ENCODE peak calls at places on chromosomes 5 and 9, in eight cellular contexts. One of them, this sample, is unnamed.

GRCh38 chr9:127724012-127724411 is 8.1 kb downstream of the TTC16 start:
- DNase-seq in glutamatergic neuron: no peak
- DNase-seq in mesothelial cell of epicardium: no peak
- DNase-seq in Panc1: no peak
- DNase-seq in heart right ventricle: no peak
- DNase-seq in A549: no peak
- DNase-seq in omental fat pad: no peak
- DNase-seq in WERI-Rb-1: no peak
- DNase-seq in this sample: no peak

GRCh38 chr5:67972027-67972822 is 243.3 kb upstream of the PIK3R1 start:
- DNase-seq in glutamatergic neuron: no peak
- DNase-seq in mesothelial cell of epicardium: no peak
- DNase-seq in Panc1: no peak
- DNase-seq in heart right ventricle: no peak
- DNase-seq in A549: no peak
- DNase-seq in omental fat pad: no peak
- DNase-seq in WERI-Rb-1: no peak
- DNase-seq in this sample: no peak

GRCh38 chr9:111895996-111896941 is at the start of gene UGCG:
- DNase-seq in glutamatergic neuron: peak; percentile 90
- DNase-seq in mesothelial cell of epicardium: peak; percentile 94
- DNase-seq in Panc1: no peak
- DNase-seq in heart right ventricle: peak; percentile 85
- DNase-seq in A549: peak; percentile 90
- DNase-seq in omental fat pad: peak; percentile 41
- DNase-seq in WERI-Rb-1: peak; percentile 92
- DNase-seq in this sample: peak; percentile 97

GRCh38 chr9:9556865-9557803 is 1055.7 kb downstream of the PTPRD start:
- DNase-seq in glutamatergic neuron: no peak
- DNase-seq in mesothelial cell of epicardium: no peak
- DNase-seq in Panc1: no peak
- DNase-seq in heart right ventricle: no peak
- DNase-seq in A549: no peak
- DNase-seq in omental fat pad: no peak
- DNase-seq in WERI-Rb-1: no peak
- DNase-seq in this sample: no peak

GRCh38 chr9:114028646-114029045 is 49.5 kb downstream of the AMBP start:
- DNase-seq in glutamatergic neuron: no peak
- DNase-seq in mesothelial cell of epicardium: no peak
- DNase-seq in Panc1: no peak
- DNase-seq in heart right ventricle: no peak
- DNase-seq in A549: no peak
- DNase-seq in omental fat pad: no peak
- DNase-seq in WERI-Rb-1: no peak
- DNase-seq in this sample: no peak

GRCh38 chr5:68214472-68215207 is 916 bp upstream of the PIK3R1 start:
- DNase-seq in glutamatergic neuron: no peak
- DNase-seq in mesothelial cell of epicardium: no peak
- DNase-seq in Panc1: no peak
- DNase-seq in heart right ventricle: no peak
- DNase-seq in A549: peak; percentile 3
- DNase-seq in omental fat pad: no peak
- DNase-seq in WERI-Rb-1: no peak
- DNase-seq in this sample: peak; percentile 75

GRCh38 chr5:55226934-55227737 is at the start of gene MCIDAS:
- DNase-seq in glutamatergic neuron: peak; percentile 72
- DNase-seq in mesothelial cell of epicardium: peak; percentile 55
- DNase-seq in Panc1: no peak
- DNase-seq in heart right ventricle: no peak
- DNase-seq in A549: peak; percentile 84
- DNase-seq in omental fat pad: no peak
- DNase-seq in WERI-Rb-1: peak; percentile 80
- DNase-seq in this sample: peak; percentile 85

GRCh38 chr9:101232405-101232977 is 152.3 kb downstream of the BAAT start:
- DNase-seq in glutamatergic neuron: no peak
- DNase-seq in mesothelial cell of epicardium: no peak
- DNase-seq in Panc1: no peak
- DNase-seq in heart right ventricle: no peak
- DNase-seq in A549: no peak
- DNase-seq in omental fat pad: no peak
- DNase-seq in WERI-Rb-1: no peak
- DNase-seq in this sample: no peak

GRCh38 chr5:139642891-139643871 is 5.0 kb upstream of the CXXC5 start:
- DNase-seq in glutamatergic neuron: no peak
- DNase-seq in mesothelial cell of epicardium: no peak
- DNase-seq in Panc1: no peak
- DNase-seq in heart right ventricle: peak; percentile 2
- DNase-seq in A549: peak; percentile 67
- DNase-seq in omental fat pad: no peak
- DNase-seq in WERI-Rb-1: no peak
- DNase-seq in this sample: no peak

GRCh38 chr5:179322071-179323025 is 22.9 kb downstream of the ADAMTS2 start:
- DNase-seq in glutamatergic neuron: peak; percentile 23
- DNase-seq in mesothelial cell of epicardium: no peak
- DNase-seq in Panc1: no peak
- DNase-seq in heart right ventricle: no peak
- DNase-seq in A549: no peak
- DNase-seq in omental fat pad: no peak
- DNase-seq in WERI-Rb-1: no peak
- DNase-seq in this sample: no peak

GRCh38 chr5:112594060-112594850 is 143.4 kb upstream of the APC start:
- DNase-seq in glutamatergic neuron: no peak
- DNase-seq in mesothelial cell of epicardium: no peak
- DNase-seq in Panc1: no peak
- DNase-seq in heart right ventricle: no peak
- DNase-seq in A549: no peak
- DNase-seq in omental fat pad: no peak
- DNase-seq in WERI-Rb-1: no peak
- DNase-seq in this sample: no peak

GRCh38 chr5:66609615-66610014 is 13.4 kb downstream of the MAST4 start:
- DNase-seq in glutamatergic neuron: no peak
- DNase-seq in mesothelial cell of epicardium: no peak
- DNase-seq in Panc1: no peak
- DNase-seq in heart right ventricle: no peak
- DNase-seq in A549: no peak
- DNase-seq in omental fat pad: no peak
- DNase-seq in WERI-Rb-1: no peak
- DNase-seq in this sample: no peak

GRCh38 chr5:134536876-134537275 is 11.4 kb downstream of the JADE2 start:
- DNase-seq in glutamatergic neuron: no peak
- DNase-seq in mesothelial cell of epicardium: no peak
- DNase-seq in Panc1: no peak
- DNase-seq in heart right ventricle: no peak
- DNase-seq in A549: no peak
- DNase-seq in omental fat pad: no peak
- DNase-seq in WERI-Rb-1: no peak
- DNase-seq in this sample: no peak

GRCh38 chr5:43661102-43661501 is 58.1 kb downstream of the NNT start:
- DNase-seq in glutamatergic neuron: no peak
- DNase-seq in mesothelial cell of epicardium: no peak
- DNase-seq in Panc1: peak; percentile 8
- DNase-seq in heart right ventricle: peak; percentile 25
- DNase-seq in A549: peak; percentile 62
- DNase-seq in omental fat pad: no peak
- DNase-seq in WERI-Rb-1: peak; percentile 25
- DNase-seq in this sample: no peak

GRCh38 chr9:33447404-33448158 is at the start of gene AQP3:
- DNase-seq in glutamatergic neuron: peak; percentile 93
- DNase-seq in mesothelial cell of epicardium: peak; percentile 62
- DNase-seq in Panc1: no peak
- DNase-seq in heart right ventricle: peak; percentile 61
- DNase-seq in A549: peak; percentile 63
- DNase-seq in omental fat pad: no peak
- DNase-seq in WERI-Rb-1: peak; percentile 88
- DNase-seq in this sample: peak; percentile 81

GRCh38 chr5:10521466-10522223 is 42.2 kb upstream of the ANKRD33B start:
- DNase-seq in glutamatergic neuron: no peak
- DNase-seq in mesothelial cell of epicardium: no peak
- DNase-seq in Panc1: no peak
- DNase-seq in heart right ventricle: no peak
- DNase-seq in A549: peak; percentile 52
- DNase-seq in omental fat pad: no peak
- DNase-seq in WERI-Rb-1: peak; percentile 58
- DNase-seq in this sample: no peak

GRCh38 chr5:19853616-19854240 is 134.3 kb downstream of the CDH18 start:
- DNase-seq in glutamatergic neuron: no peak
- DNase-seq in mesothelial cell of epicardium: no peak
- DNase-seq in Panc1: peak; percentile 13
- DNase-seq in heart right ventricle: no peak
- DNase-seq in A549: no peak
- DNase-seq in omental fat pad: no peak
- DNase-seq in WERI-Rb-1: no peak
- DNase-seq in this sample: no peak

GRCh38 chr9:127931092-127931881 is 710 bp upstream of the PIP5KL1 start:
- DNase-seq in glutamatergic neuron: peak; percentile 65
- DNase-seq in mesothelial cell of epicardium: no peak
- DNase-seq in Panc1: peak; percentile 83
- DNase-seq in heart right ventricle: no peak
- DNase-seq in A549: peak; percentile 86
- DNase-seq in omental fat pad: no peak
- DNase-seq in WERI-Rb-1: no peak
- DNase-seq in this sample: peak; percentile 73

GRCh38 chr9:131276891-131277672 is 772 bp upstream of the FAM78A start:
- DNase-seq in glutamatergic neuron: no peak
- DNase-seq in mesothelial cell of epicardium: no peak
- DNase-seq in Panc1: no peak
- DNase-seq in heart right ventricle: no peak
- DNase-seq in A549: no peak
- DNase-seq in omental fat pad: no peak
- DNase-seq in WERI-Rb-1: peak; percentile 34
- DNase-seq in this sample: peak; percentile 68

GRCh38 chr5:172187118-172188032 is 649 bp downstream of the STK10 start:
- DNase-seq in glutamatergic neuron: peak; percentile 53
- DNase-seq in mesothelial cell of epicardium: no peak
- DNase-seq in Panc1: no peak
- DNase-seq in heart right ventricle: peak; percentile 70
- DNase-seq in A549: peak; percentile 58
- DNase-seq in omental fat pad: peak; percentile 42
- DNase-seq in WERI-Rb-1: peak; percentile 52
- DNase-seq in this sample: peak; percentile 67
- TF ChIP-seq CTCF in glutamatergic neuron: no peak
- TF ChIP-seq CTCF in mesothelial cell of epicardium: no peak
- TF ChIP-seq CTCF in Panc1: no peak
- TF ChIP-seq CTCF in heart right ventricle: no peak
- TF ChIP-seq CTCF in A549: no peak
- TF ChIP-seq CTCF in omental fat pad: no peak
- TF ChIP-seq CTCF in WERI-Rb-1: no peak
- TF ChIP-seq CTCF in this sample: no peak

GRCh38 chr9:36791204-36791948 is 218.7 kb downstream of the MELK start:
- DNase-seq in glutamatergic neuron: no peak
- DNase-seq in mesothelial cell of epicardium: no peak
- DNase-seq in Panc1: no peak
- DNase-seq in heart right ventricle: no peak
- DNase-seq in A549: no peak
- DNase-seq in omental fat pad: no peak
- DNase-seq in WERI-Rb-1: peak; percentile 43
- DNase-seq in this sample: no peak

GRCh38 chr9:36797471-36798220 is 225.0 kb downstream of the MELK start:
- DNase-seq in glutamatergic neuron: no peak
- DNase-seq in mesothelial cell of epicardium: no peak
- DNase-seq in Panc1: no peak
- DNase-seq in heart right ventricle: no peak
- DNase-seq in A549: no peak
- DNase-seq in omental fat pad: no peak
- DNase-seq in WERI-Rb-1: no peak
- DNase-seq in this sample: no peak

GRCh38 chr9:36796671-36797419 is 224.2 kb downstream of the MELK start:
- DNase-seq in glutamatergic neuron: no peak
- DNase-seq in mesothelial cell of epicardium: no peak
- DNase-seq in Panc1: no peak
- DNase-seq in heart right ventricle: no peak
- DNase-seq in A549: no peak
- DNase-seq in omental fat pad: no peak
- DNase-seq in WERI-Rb-1: no peak
- DNase-seq in this sample: no peak

GRCh38 chr9:36789886-36790285 is 217.2 kb downstream of the MELK start:
- DNase-seq in glutamatergic neuron: no peak
- DNase-seq in mesothelial cell of epicardium: no peak
- DNase-seq in Panc1: no peak
- DNase-seq in heart right ventricle: no peak
- DNase-seq in A549: no peak
- DNase-seq in omental fat pad: no peak
- DNase-seq in WERI-Rb-1: no peak
- DNase-seq in this sample: no peak

GRCh38 chr9:36793277-36793676 is 220.6 kb downstream of the MELK start:
- DNase-seq in glutamatergic neuron: peak; percentile 55
- DNase-seq in mesothelial cell of epicardium: no peak
- DNase-seq in Panc1: no peak
- DNase-seq in heart right ventricle: no peak
- DNase-seq in A549: peak; percentile 33
- DNase-seq in omental fat pad: no peak
- DNase-seq in WERI-Rb-1: peak; percentile 49
- DNase-seq in this sample: no peak
- TF ChIP-seq CTCF in glutamatergic neuron: peak; percentile 65
- TF ChIP-seq CTCF in mesothelial cell of epicardium: peak; percentile 44
- TF ChIP-seq CTCF in Panc1: no peak
- TF ChIP-seq CTCF in heart right ventricle: no peak
- TF ChIP-seq CTCF in A549: no peak
- TF ChIP-seq CTCF in omental fat pad: no peak
- TF ChIP-seq CTCF in WERI-Rb-1: peak; percentile 59
- TF ChIP-seq CTCF in this sample: no peak

GRCh38 chr5:150436141-150436680 is 13.3 kb downstream of the RPS14 start:
- DNase-seq in glutamatergic neuron: peak; percentile 91
- DNase-seq in mesothelial cell of epicardium: peak; percentile 91
- DNase-seq in Panc1: peak; percentile 72
- DNase-seq in heart right ventricle: peak; percentile 90
- DNase-seq in A549: peak; percentile 88
- DNase-seq in omental fat pad: peak; percentile 100
- DNase-seq in WERI-Rb-1: peak; percentile 91
- DNase-seq in this sample: peak; percentile 86
- TF ChIP-seq CTCF in glutamatergic neuron: peak; percentile 91
- TF ChIP-seq CTCF in mesothelial cell of epicardium: peak; percentile 93
- TF ChIP-seq CTCF in Panc1: peak; percentile 92
- TF ChIP-seq CTCF in heart right ventricle: peak; percentile 90
- TF ChIP-seq CTCF in A549: peak; percentile 87
- TF ChIP-seq CTCF in omental fat pad: peak; percentile 85
- TF ChIP-seq CTCF in WERI-Rb-1: peak; percentile 90
- TF ChIP-seq CTCF in this sample: peak; percentile 82

DNA sequence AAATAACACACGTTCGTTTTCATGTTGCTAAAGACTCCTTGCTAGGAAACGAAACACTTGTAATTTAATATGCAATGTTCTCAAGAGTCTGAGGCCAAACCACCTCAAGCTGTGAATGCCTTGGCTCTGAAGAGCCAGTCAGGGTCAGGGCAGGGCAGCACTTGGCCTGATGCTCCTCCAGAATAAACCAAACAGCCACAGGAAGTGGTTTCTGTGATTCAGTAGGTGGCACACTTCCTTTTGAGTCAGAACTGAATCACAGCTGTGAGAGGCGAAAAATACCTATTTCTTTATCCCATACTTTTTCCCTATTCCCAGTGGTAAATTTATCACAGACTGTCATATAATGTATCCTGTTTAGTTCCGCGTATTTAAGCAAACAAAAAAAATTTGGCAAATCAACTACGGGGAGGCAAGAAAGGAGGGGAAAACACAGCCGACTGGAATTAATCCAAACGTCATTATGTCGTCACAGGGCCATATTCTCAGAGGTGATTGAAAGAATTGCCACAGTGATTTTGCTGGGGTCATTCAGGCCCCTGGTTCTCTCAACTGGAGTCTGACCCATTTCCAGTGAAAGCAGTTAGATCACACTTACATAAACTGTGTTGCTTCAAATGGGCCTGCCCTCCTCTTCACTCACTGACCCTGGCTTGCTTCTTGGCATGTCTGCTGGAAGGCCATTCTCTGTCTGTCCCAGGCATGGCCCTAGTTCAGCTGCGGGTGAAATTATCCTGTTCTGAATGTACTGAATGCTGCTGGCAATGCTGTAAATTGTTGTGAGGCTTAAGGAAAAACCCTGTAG is 71.2 kb downstream of the ARRDC3 start:
- DNase-seq in glutamatergic neuron: no peak
- DNase-seq in mesothelial cell of epicardium: no peak
- DNase-seq in Panc1: peak; percentile 97
- DNase-seq in heart right ventricle: peak; percentile 56
- DNase-seq in A549: peak; percentile 94
- DNase-seq in omental fat pad: no peak
- DNase-seq in WERI-Rb-1: no peak
- DNase-seq in this sample: peak; percentile 44
- TF ChIP-seq CTCF in glutamatergic neuron: no peak
- TF ChIP-seq CTCF in mesothelial cell of epicardium: no peak
- TF ChIP-seq CTCF in Panc1: no peak
- TF ChIP-seq CTCF in heart right ventricle: peak; percentile 20
- TF ChIP-seq CTCF in A549: no peak
- TF ChIP-seq CTCF in omental fat pad: no peak
- TF ChIP-seq CTCF in WERI-Rb-1: no peak
- TF ChIP-seq CTCF in this sample: peak; percentile 4